ENCODE peak calls at places on chromosomes 6 and 20, in eight cellular contexts. One of them, this sample, is unnamed. For H3K4me1, the result is how much of the 10 kb centered on the place peaks cover.

GRCh38 chr6:41502607-41503434 is 43.4 kb upstream of the FOXP4 start:
- DNase-seq in mesendoderm: peak
- DNase-seq in PC-3: no peak
- DNase-seq in endothelial cell of umbilical vein: no peak
- DNase-seq in H1: peak
- DNase-seq in HCT116: no peak
- DNase-seq in K562: no peak
- DNase-seq in HepG2: no peak
- DNase-seq in this sample: no peak

GRCh38 chr6:119610265-119610664 is 260.7 kb upstream of the MAN1A1 start:
- DNase-seq in mesendoderm: no peak
- DNase-seq in PC-3: no peak
- DNase-seq in endothelial cell of umbilical vein: no peak
- DNase-seq in H1: no peak
- DNase-seq in HCT116: no peak
- DNase-seq in K562: no peak
- DNase-seq in HepG2: no peak
- DNase-seq in this sample: no peak

GRCh38 chr6:44133003-44133931 is 5.9 kb downstream of the TMEM63B start:
- DNase-seq in mesendoderm: peak
- DNase-seq in PC-3: peak
- DNase-seq in endothelial cell of umbilical vein: peak
- DNase-seq in H1: no peak
- DNase-seq in HCT116: peak
- DNase-seq in K562: peak
- DNase-seq in HepG2: peak
- DNase-seq in this sample: peak

GRCh38 chr6:137652961-137653697 is 158.9 kb upstream of the OLIG3 start:
- DNase-seq in mesendoderm: no peak
- DNase-seq in PC-3: no peak
- DNase-seq in endothelial cell of umbilical vein: no peak
- DNase-seq in H1: no peak
- DNase-seq in HCT116: no peak
- DNase-seq in K562: no peak
- DNase-seq in HepG2: no peak
- DNase-seq in this sample: no peak

GRCh38 chr6:87590989-87591388 is 1.1 kb downstream of the ORC3 start:
- DNase-seq in mesendoderm: no peak
- DNase-seq in PC-3: no peak
- DNase-seq in endothelial cell of umbilical vein: no peak
- DNase-seq in H1: no peak
- DNase-seq in HCT116: no peak
- DNase-seq in K562: no peak
- DNase-seq in HepG2: no peak
- DNase-seq in this sample: no peak

GRCh38 chr20:50762435-50763201 is 31.2 kb downstream of the PARD6B start:
- DNase-seq in mesendoderm: no peak
- DNase-seq in PC-3: peak
- DNase-seq in endothelial cell of umbilical vein: no peak
- DNase-seq in H1: peak
- DNase-seq in HCT116: no peak
- DNase-seq in K562: no peak
- DNase-seq in HepG2: peak
- DNase-seq in this sample: peak

GRCh38 chr6:144581807-144582537 is 296.8 kb downstream of the UTRN start:
- DNase-seq in mesendoderm: peak
- DNase-seq in PC-3: peak
- DNase-seq in endothelial cell of umbilical vein: peak
- DNase-seq in H1: no peak
- DNase-seq in HCT116: peak
- DNase-seq in K562: peak
- DNase-seq in HepG2: peak
- DNase-seq in this sample: no peak

GRCh38 chr6:159036673-159037072 is 8.1 kb downstream of the TAGAP start:
- DNase-seq in mesendoderm: no peak
- DNase-seq in PC-3: no peak
- DNase-seq in endothelial cell of umbilical vein: no peak
- DNase-seq in H1: no peak
- DNase-seq in HCT116: no peak
- DNase-seq in K562: no peak
- DNase-seq in HepG2: no peak
- DNase-seq in this sample: no peak

GRCh38 chr6:52995913-52996685 is 1.0 kb upstream of the GSTA4 start:
- DNase-seq in mesendoderm: peak
- DNase-seq in PC-3: peak
- DNase-seq in endothelial cell of umbilical vein: peak
- DNase-seq in H1: peak
- DNase-seq in HCT116: peak
- DNase-seq in K562: no peak
- DNase-seq in HepG2: peak
- DNase-seq in this sample: peak

GRCh38 chr20:20134941-20135572 is 82.7 kb downstream of the CFAP61 start:
- DNase-seq in mesendoderm: peak
- DNase-seq in PC-3: no peak
- DNase-seq in endothelial cell of umbilical vein: peak
- DNase-seq in H1: no peak
- DNase-seq in HCT116: no peak
- DNase-seq in K562: no peak
- DNase-seq in HepG2: no peak
- DNase-seq in this sample: no peak

GRCh38 chr6:30213999-30214982 is 1.1 kb upstream of the TRIM26 start:
- DNase-seq in mesendoderm: peak
- DNase-seq in PC-3: peak
- DNase-seq in endothelial cell of umbilical vein: peak
- DNase-seq in H1: peak
- DNase-seq in HCT116: no peak
- DNase-seq in K562: peak
- DNase-seq in HepG2: peak
- DNase-seq in this sample: peak

GRCh38 chr20:63252157-63252780 is 2.0 kb downstream of the NKAIN4 start:
- DNase-seq in mesendoderm: no peak
- DNase-seq in PC-3: no peak
- DNase-seq in endothelial cell of umbilical vein: no peak
- DNase-seq in H1: no peak
- DNase-seq in HCT116: no peak
- DNase-seq in K562: no peak
- DNase-seq in HepG2: no peak
- DNase-seq in this sample: no peak

GRCh38 chr6:46305833-46306232 is 135.1 kb upstream of the ENPP5 start:
- DNase-seq in mesendoderm: no peak
- DNase-seq in PC-3: peak
- DNase-seq in endothelial cell of umbilical vein: no peak
- DNase-seq in H1: no peak
- DNase-seq in HCT116: no peak
- DNase-seq in K562: no peak
- DNase-seq in HepG2: no peak
- DNase-seq in this sample: no peak

GRCh38 chr6:25404693-25405169 is 125.6 kb downstream of the CARMIL1 start:
- DNase-seq in mesendoderm: no peak
- DNase-seq in PC-3: no peak
- DNase-seq in endothelial cell of umbilical vein: peak
- DNase-seq in H1: no peak
- DNase-seq in HCT116: no peak
- DNase-seq in K562: no peak
- DNase-seq in HepG2: no peak
- DNase-seq in this sample: no peak

GRCh38 chr6:44805239-44805849 is 417.8 kb downstream of the CDC5L start:
- DNase-seq in mesendoderm: no peak
- DNase-seq in PC-3: no peak
- DNase-seq in endothelial cell of umbilical vein: no peak
- DNase-seq in H1: no peak
- DNase-seq in HCT116: no peak
- DNase-seq in K562: no peak
- DNase-seq in HepG2: no peak
- DNase-seq in this sample: peak

GRCh38 chr20:63740070-63740500 is 509 bp downstream of the SLC2A4RG start:
- DNase-seq in mesendoderm: peak
- DNase-seq in PC-3: peak
- DNase-seq in endothelial cell of umbilical vein: peak
- DNase-seq in H1: peak
- DNase-seq in HCT116: no peak
- DNase-seq in K562: peak
- DNase-seq in HepG2: no peak
- DNase-seq in this sample: peak

GRCh38 chr20:56986476-56986875 is 280.0 kb downstream of the BMP7 start:
- DNase-seq in mesendoderm: no peak
- DNase-seq in PC-3: no peak
- DNase-seq in endothelial cell of umbilical vein: no peak
- DNase-seq in H1: no peak
- DNase-seq in HCT116: no peak
- DNase-seq in K562: no peak
- DNase-seq in HepG2: no peak
- DNase-seq in this sample: no peak

GRCh38 chr20:56414842-56415765 is 3.0 kb downstream of the CASS4 start:
- DNase-seq in mesendoderm: no peak
- DNase-seq in PC-3: no peak
- DNase-seq in endothelial cell of umbilical vein: no peak
- DNase-seq in H1: no peak
- DNase-seq in HCT116: no peak
- DNase-seq in K562: peak
- DNase-seq in HepG2: no peak
- DNase-seq in this sample: peak

GRCh38 chr20:5642155-5642981 is 107.8 kb upstream of the SHLD1 start:
- DNase-seq in mesendoderm: no peak
- DNase-seq in PC-3: no peak
- DNase-seq in endothelial cell of umbilical vein: peak
- DNase-seq in H1: no peak
- DNase-seq in HCT116: no peak
- DNase-seq in K562: no peak
- DNase-seq in HepG2: no peak
- DNase-seq in this sample: peak

DNA sequence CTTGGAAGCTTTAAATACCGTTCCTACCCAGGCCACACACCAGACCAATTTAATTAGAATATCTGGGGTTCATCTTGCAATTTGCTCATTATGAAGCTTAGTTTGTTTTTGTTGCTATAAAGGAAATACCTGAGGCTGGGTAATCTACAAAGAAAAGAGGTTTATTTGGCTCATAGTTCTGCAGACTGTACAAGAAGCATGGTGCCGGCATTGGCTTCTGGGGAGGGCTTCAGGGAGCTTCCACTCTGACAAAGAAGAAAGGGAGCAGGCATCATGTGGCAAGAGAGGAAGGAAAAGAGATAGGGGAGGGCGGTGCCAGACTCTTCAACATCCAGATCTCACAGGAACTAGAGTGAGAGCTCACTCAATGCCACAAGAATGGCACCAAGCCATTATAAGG is 73.6 kb downstream of the RNF182 start:
- DNase-seq in mesendoderm: no peak
- DNase-seq in PC-3: no peak
- DNase-seq in endothelial cell of umbilical vein: no peak
- DNase-seq in H1: no peak
- DNase-seq in HCT116: no peak
- DNase-seq in K562: no peak
- DNase-seq in HepG2: no peak
- DNase-seq in this sample: no peak
- H3K4me1 ChIP-seq in mesendoderm: under half
- H3K4me1 ChIP-seq in PC-3: under half
- H3K4me1 ChIP-seq in endothelial cell of umbilical vein: under half
- H3K4me1 ChIP-seq in H1: under half
- H3K4me1 ChIP-seq in HCT116: under half
- H3K4me1 ChIP-seq in K562: under half
- H3K4me1 ChIP-seq in HepG2: under half
- H3K4me1 ChIP-seq in this sample: under half

GRCh38 chr6:11608600-11609323 is 71.2 kb downstream of the TMEM170B start:
- DNase-seq in mesendoderm: no peak
- DNase-seq in PC-3: no peak
- DNase-seq in endothelial cell of umbilical vein: peak
- DNase-seq in H1: no peak
- DNase-seq in HCT116: no peak
- DNase-seq in K562: no peak
- DNase-seq in HepG2: no peak
- DNase-seq in this sample: no peak
- H3K9ac ChIP-seq in mesendoderm: no peak
- H3K9ac ChIP-seq in PC-3: no peak
- H3K9ac ChIP-seq in endothelial cell of umbilical vein: peak
- H3K9ac ChIP-seq in H1: no peak
- H3K9ac ChIP-seq in HCT116: no peak
- H3K9ac ChIP-seq in K562: no peak
- H3K9ac ChIP-seq in HepG2: no peak
- H3K9ac ChIP-seq in this sample: no peak

DNA sequence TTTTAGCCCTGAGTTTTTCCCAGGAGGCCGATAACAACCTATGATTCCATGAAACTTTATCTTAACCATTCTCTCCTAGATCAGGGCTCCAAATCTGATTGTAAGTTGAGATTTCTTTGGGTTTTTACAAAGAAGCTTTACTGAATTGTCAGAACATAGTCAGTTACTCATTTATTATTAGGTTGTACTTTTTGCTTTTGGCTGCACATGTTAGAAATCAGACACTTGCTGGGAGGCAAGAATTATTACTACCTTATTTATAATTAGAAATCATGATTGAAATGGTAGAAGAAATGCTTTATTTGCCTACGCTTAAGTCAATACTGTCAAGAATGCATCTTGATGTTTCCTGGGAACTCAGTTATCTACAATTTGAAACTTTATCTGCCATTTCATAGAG is 63.3 kb downstream of the KCNS1 start:
- DNase-seq in mesendoderm: no peak
- DNase-seq in PC-3: no peak
- DNase-seq in endothelial cell of umbilical vein: no peak
- DNase-seq in H1: no peak
- DNase-seq in HCT116: no peak
- DNase-seq in K562: no peak
- DNase-seq in HepG2: no peak
- DNase-seq in this sample: no peak
- H3K4me1 ChIP-seq in mesendoderm: under half
- H3K4me1 ChIP-seq in PC-3: under half
- H3K4me1 ChIP-seq in endothelial cell of umbilical vein: under half
- H3K4me1 ChIP-seq in H1: under half
- H3K4me1 ChIP-seq in HCT116: under half
- H3K4me1 ChIP-seq in K562: under half
- H3K4me1 ChIP-seq in HepG2: under half
- H3K4me1 ChIP-seq in this sample: half or more

GRCh38 chr6:161347988-161348627 is 74.2 kb upstream of the AGPAT4 start:
- DNase-seq in mesendoderm: no peak
- DNase-seq in PC-3: no peak
- DNase-seq in endothelial cell of umbilical vein: no peak
- DNase-seq in H1: no peak
- DNase-seq in HCT116: no peak
- DNase-seq in K562: no peak
- DNase-seq in HepG2: no peak
- DNase-seq in this sample: no peak

GRCh38 chr6:161348628-161348994 is 74.8 kb upstream of the AGPAT4 start:
- DNase-seq in mesendoderm: no peak
- DNase-seq in PC-3: no peak
- DNase-seq in endothelial cell of umbilical vein: no peak
- DNase-seq in H1: no peak
- DNase-seq in HCT116: no peak
- DNase-seq in K562: no peak
- DNase-seq in HepG2: no peak
- DNase-seq in this sample: no peak

GRCh38 chr6:161351855-161352254 is 78.0 kb upstream of the AGPAT4 start:
- DNase-seq in mesendoderm: no peak
- DNase-seq in PC-3: no peak
- DNase-seq in endothelial cell of umbilical vein: no peak
- DNase-seq in H1: no peak
- DNase-seq in HCT116: no peak
- DNase-seq in K562: peak
- DNase-seq in HepG2: no peak
- DNase-seq in this sample: no peak

GRCh38 chr6:161346717-161347504 is 73.0 kb upstream of the AGPAT4 start:
- DNase-seq in mesendoderm: no peak
- DNase-seq in PC-3: no peak
- DNase-seq in endothelial cell of umbilical vein: no peak
- DNase-seq in H1: no peak
- DNase-seq in HCT116: no peak
- DNase-seq in K562: no peak
- DNase-seq in HepG2: no peak
- DNase-seq in this sample: no peak

GRCh38 chr6:161349886-161350285 is 76.0 kb upstream of the AGPAT4 start:
- DNase-seq in mesendoderm: no peak
- DNase-seq in PC-3: no peak
- DNase-seq in endothelial cell of umbilical vein: no peak
- DNase-seq in H1: no peak
- DNase-seq in HCT116: no peak
- DNase-seq in K562: no peak
- DNase-seq in HepG2: no peak
- DNase-seq in this sample: no peak
- H3K9ac ChIP-seq in mesendoderm: no peak
- H3K9ac ChIP-seq in PC-3: no peak
- H3K9ac ChIP-seq in endothelial cell of umbilical vein: no peak
- H3K9ac ChIP-seq in H1: no peak
- H3K9ac ChIP-seq in HCT116: no peak
- H3K9ac ChIP-seq in K562: no peak
- H3K9ac ChIP-seq in HepG2: no peak
- H3K9ac ChIP-seq in this sample: no peak